ENCODE peak calls at places on chromosomes 1 and 21, in four cellular contexts. Y, Z, V and I are unnamed samples.

GRCh38 chr1:169586395-169587255 is at the start of gene F5:
- DNase-seq in Y (peak), Z (peak), V (peak), I (peak)

GRCh38 chr1:209326876-209327275 is 256.6 kb upstream of the CAMK1G start:
- DNase-seq in Y (no peak), Z (no peak), V (no peak), I (no peak)

GRCh38 chr1:78095618-78096416 is 50.1 kb downstream of the GIPC2 start:
- DNase-seq in Y (peak), Z (no peak), V (no peak), I (peak)

GRCh38 chr1:57089221-57089620 is 123.4 kb upstream of the C8B start:
- DNase-seq in Y (no peak), Z (no peak), V (no peak), I (no peak)

GRCh38 chr21:26840912-26841311 is 4.3 kb downstream of the ADAMTS1 start:
- DNase-seq in Y (peak), Z (no peak), V (peak), I (peak)

GRCh38 chr1:157369808-157370521 is 182.3 kb downstream of the FCRL5 start:
- DNase-seq in Y (peak), Z (no peak), V (no peak), I (peak)

GRCh38 chr21:25837545-25838263 is 102.9 kb downstream of the GABPA start:
- DNase-seq in Y (peak), Z (no peak), V (no peak), I (peak)

GRCh38 chr1:212892108-212892507 is 34.0 kb downstream of the FLVCR1 start:
- DNase-seq in Y (no peak), Z (no peak), V (no peak), I (no peak)

GRCh38 chr1:81135524-81135923 is 665.2 kb upstream of the ADGRL2 start:
- DNase-seq in Y (no peak), Z (no peak), V (no peak), I (no peak)

GRCh38 chr1:48680411-48681035 is 96.2 kb downstream of the BEND5 start:
- DNase-seq in Y (no peak), Z (no peak), V (no peak), I (no peak)

GRCh38 chr1:232598837-232599177 is 31.1 kb downstream of the SIPA1L2 start:
- DNase-seq in Y (no peak), Z (no peak), V (no peak), I (no peak)

GRCh38 chr1:232598133-232598532 is 31.8 kb downstream of the SIPA1L2 start:
- DNase-seq in Y (no peak), Z (no peak), V (no peak), I (no peak)

GRCh38 chr1:232602622-232603021 is 27.3 kb downstream of the SIPA1L2 start:
- DNase-seq in Y (no peak), Z (no peak), V (no peak), I (no peak)

GRCh38 chr1:232599178-232600041 is 30.5 kb downstream of the SIPA1L2 start:
- DNase-seq in Y (peak), Z (no peak), V (no peak), I (peak)

DNA sequence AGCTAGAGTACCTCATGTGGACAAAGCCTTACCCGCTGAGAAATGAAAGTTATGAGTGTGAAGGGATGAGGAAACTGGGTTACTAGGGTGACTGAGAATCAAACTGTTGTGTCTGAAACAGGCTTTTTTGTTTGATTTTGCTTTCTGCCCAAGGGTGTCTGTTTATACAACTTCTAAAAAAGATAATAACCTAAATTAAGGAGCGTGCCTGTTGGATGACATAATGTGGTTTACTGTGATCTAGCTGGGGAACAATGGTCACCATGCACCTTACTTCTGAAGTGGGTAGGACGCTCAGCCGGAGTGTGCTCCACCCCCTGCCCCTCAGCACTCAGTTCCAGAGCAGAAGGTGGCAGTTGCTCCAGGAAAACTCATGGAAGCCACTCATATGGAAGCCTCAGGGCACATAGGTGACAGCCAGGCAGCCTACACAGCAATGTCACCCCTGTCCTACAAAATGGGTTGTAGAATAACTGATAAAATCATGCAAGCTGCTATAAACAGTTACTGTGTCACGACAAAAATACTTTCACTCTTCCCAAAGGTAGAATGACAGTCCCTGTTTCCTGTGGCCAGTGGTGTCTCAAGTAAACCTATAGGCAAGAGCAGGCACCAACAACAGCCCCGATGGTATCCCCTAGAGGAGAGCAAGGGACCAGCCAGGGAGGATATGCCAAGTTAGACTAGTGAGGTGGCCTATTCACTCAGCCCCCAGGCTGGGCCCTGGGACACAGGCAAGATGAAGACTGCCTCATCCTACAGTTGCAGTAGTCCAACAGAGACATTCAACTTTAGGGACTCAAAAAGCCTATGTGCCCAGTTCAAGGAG is 29.3 kb downstream of the SIPA1L2 start:
- DNase-seq in Y (no peak), Z (no peak), V (no peak), I (no peak)
- TF ChIP-seq CTCF in Y (no peak), Z (no peak), V (no peak), I (no peak)

GRCh38 chr1:92029241-92029922 is 403 bp upstream of the EPHX4 start:
- DNase-seq in Y (no peak), Z (no peak), V (no peak), I (no peak)
- H3K4me3 ChIP-seq in Y (peak), Z (peak), V (peak), I (peak)

DNA sequence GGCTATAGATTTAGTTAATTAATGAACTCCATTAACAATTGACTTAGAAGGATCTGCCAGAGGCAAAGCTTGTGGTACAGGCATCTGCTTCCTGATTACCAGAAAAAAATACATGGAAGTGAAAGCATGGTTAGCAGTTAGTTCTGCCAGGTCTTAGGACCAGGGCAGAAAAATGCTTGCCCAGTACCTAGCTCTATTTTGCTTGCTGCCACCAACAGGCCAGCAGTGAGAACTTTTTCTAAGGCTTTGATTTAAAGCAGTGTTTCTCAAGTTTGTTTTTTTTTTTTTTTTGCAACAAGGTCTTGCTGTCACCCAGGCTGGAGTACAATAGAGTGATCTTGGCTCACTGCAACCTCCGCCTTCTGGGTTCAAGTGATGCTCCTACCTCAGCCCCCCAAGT is 16.4 kb upstream of the MTF1 start:
- DNase-seq in Y (no peak), Z (no peak), V (no peak), I (no peak)
- TF ChIP-seq CTCF in Y (no peak), Z (no peak), V (no peak), I (peak)

GRCh38 chr1:53016705-53017104 is 45.3 kb upstream of the PODN start:
- DNase-seq in Y (peak), Z (no peak), V (no peak), I (peak)
- H3K4me3 ChIP-seq in Y (peak), Z (no peak), V (no peak), I (peak)

DNA sequence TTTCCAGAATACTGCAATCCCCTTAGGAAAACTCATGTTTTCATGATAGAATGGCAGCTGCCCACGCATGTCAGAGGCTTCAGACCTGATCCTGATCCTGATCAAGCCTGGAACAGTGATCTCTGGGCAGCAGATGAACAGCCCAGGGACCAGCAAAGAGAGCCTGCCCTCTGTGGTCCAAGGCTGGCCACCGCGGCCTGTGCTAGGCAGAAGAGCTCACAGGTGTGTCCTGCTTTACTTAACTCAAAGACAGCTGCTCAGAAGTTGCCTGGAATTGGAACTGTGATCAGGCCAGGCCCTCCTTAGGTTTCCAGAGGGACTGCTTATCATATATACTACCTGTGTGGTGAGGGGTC is 21.2 kb upstream of the BCAR3 start:
- DNase-seq in Y (no peak), Z (no peak), V (no peak), I (no peak)
- TF ChIP-seq CTCF in Y (peak), Z (no peak), V (no peak), I (no peak)

GRCh38 chr21:39610705-39611104 is 2.0 kb upstream of the B3GALT5 start:
- DNase-seq in Y (no peak), Z (no peak), V (no peak), I (no peak)

GRCh38 chr21:39613029-39613934 is 542 bp downstream of the B3GALT5 start:
- DNase-seq in Y (peak), Z (no peak), V (no peak), I (no peak)

GRCh38 chr21:39611547-39612190 is 1.1 kb upstream of the B3GALT5 start:
- DNase-seq in Y (no peak), Z (no peak), V (no peak), I (no peak)

GRCh38 chr21:39616373-39616772 is 3.6 kb downstream of the B3GALT5 start:
- DNase-seq in Y (no peak), Z (no peak), V (no peak), I (no peak)

GRCh38 chr21:39612233-39613028 is at the start of gene B3GALT5:
- DNase-seq in Y (no peak), Z (no peak), V (no peak), I (peak)
- H3K4me3 ChIP-seq in Y (peak), Z (no peak), V (peak), I (peak)